ENCODE peak calls at places on chromosomes 12 and 14, in eight cellular contexts. One of them, this sample, is unnamed.

GRCh38 chr14:37598085-37598972 is 2.9 kb downstream of the TTC6 start:
- DNase-seq in fibroblast of mammary gland: no peak
- DNase-seq in lower lobe of right lung: peak; percentile 81
- DNase-seq in RWPE1: no peak
- DNase-seq in stimulated activated CD8-positive, alpha-beta memory T cell treated with anti-CD3 and anti-CD28 coated beads, Interleukin-7, amount 100 ng/mL, for 48 hours: no peak
- DNase-seq in nucleus accumbens: no peak
- DNase-seq in iris pigment epithelial cell: no peak
- DNase-seq in mucosa of gallbladder: no peak
- DNase-seq in this sample: no peak

GRCh38 chr14:64970776-64971451 is 1.2 kb downstream of the RAB15 start:
- DNase-seq in stimulated activated CD8-positive, alpha-beta memory T cell treated with anti-CD3 and anti-CD28 coated beads, Interleukin-7, amount 100 ng/mL, for 48 hours: no peak
- DNase-seq in RWPE1: no peak
- DNase-seq in lower lobe of right lung: no peak
- DNase-seq in nucleus accumbens: no peak
- DNase-seq in fibroblast of mammary gland: no peak
- DNase-seq in iris pigment epithelial cell: no peak
- DNase-seq in mucosa of gallbladder: no peak
- DNase-seq in this sample: no peak

GRCh38 chr12:26971963-26972362 is 33.7 kb downstream of the FGFR1OP2 start:
- DNase-seq in iris pigment epithelial cell: no peak
- DNase-seq in nucleus accumbens: no peak
- DNase-seq in mucosa of gallbladder: no peak
- DNase-seq in stimulated activated CD8-positive, alpha-beta memory T cell treated with anti-CD3 and anti-CD28 coated beads, Interleukin-7, amount 100 ng/mL, for 48 hours: peak; percentile 32
- DNase-seq in RWPE1: no peak
- DNase-seq in fibroblast of mammary gland: no peak
- DNase-seq in lower lobe of right lung: no peak
- DNase-seq in this sample: no peak

GRCh38 chr14:53536446-53536845 is 383.3 kb upstream of the DDHD1 start:
- DNase-seq in RWPE1: no peak
- DNase-seq in fibroblast of mammary gland: no peak
- DNase-seq in stimulated activated CD8-positive, alpha-beta memory T cell treated with anti-CD3 and anti-CD28 coated beads, Interleukin-7, amount 100 ng/mL, for 48 hours: no peak
- DNase-seq in nucleus accumbens: no peak
- DNase-seq in iris pigment epithelial cell: no peak
- DNase-seq in mucosa of gallbladder: no peak
- DNase-seq in lower lobe of right lung: no peak
- DNase-seq in this sample: no peak

GRCh38 chr14:79658224-79658623 is 553.1 kb downstream of the DIO2 start:
- DNase-seq in nucleus accumbens: no peak
- DNase-seq in iris pigment epithelial cell: no peak
- DNase-seq in fibroblast of mammary gland: no peak
- DNase-seq in lower lobe of right lung: no peak
- DNase-seq in RWPE1: no peak
- DNase-seq in stimulated activated CD8-positive, alpha-beta memory T cell treated with anti-CD3 and anti-CD28 coated beads, Interleukin-7, amount 100 ng/mL, for 48 hours: no peak
- DNase-seq in mucosa of gallbladder: no peak
- DNase-seq in this sample: no peak

GRCh38 chr14:80108430-80108829 is 102.9 kb downstream of the DIO2 start:
- DNase-seq in RWPE1: no peak
- DNase-seq in iris pigment epithelial cell: no peak
- DNase-seq in mucosa of gallbladder: no peak
- DNase-seq in fibroblast of mammary gland: no peak
- DNase-seq in nucleus accumbens: no peak
- DNase-seq in lower lobe of right lung: no peak
- DNase-seq in stimulated activated CD8-positive, alpha-beta memory T cell treated with anti-CD3 and anti-CD28 coated beads, Interleukin-7, amount 100 ng/mL, for 48 hours: no peak
- DNase-seq in this sample: no peak

GRCh38 chr12:116458492-116458891 is 100.7 kb upstream of the MAP1LC3B2 start:
- DNase-seq in stimulated activated CD8-positive, alpha-beta memory T cell treated with anti-CD3 and anti-CD28 coated beads, Interleukin-7, amount 100 ng/mL, for 48 hours: no peak
- DNase-seq in RWPE1: no peak
- DNase-seq in iris pigment epithelial cell: no peak
- DNase-seq in nucleus accumbens: no peak
- DNase-seq in fibroblast of mammary gland: no peak
- DNase-seq in mucosa of gallbladder: no peak
- DNase-seq in lower lobe of right lung: no peak
- DNase-seq in this sample: no peak

GRCh38 chr12:124045671-124046070 is 72.7 kb downstream of the ZNF664 start:
- DNase-seq in mucosa of gallbladder: no peak
- DNase-seq in lower lobe of right lung: no peak
- DNase-seq in stimulated activated CD8-positive, alpha-beta memory T cell treated with anti-CD3 and anti-CD28 coated beads, Interleukin-7, amount 100 ng/mL, for 48 hours: no peak
- DNase-seq in nucleus accumbens: peak; percentile 77
- DNase-seq in fibroblast of mammary gland: no peak
- DNase-seq in iris pigment epithelial cell: no peak
- DNase-seq in RWPE1: no peak
- DNase-seq in this sample: no peak

GRCh38 chr14:50363734-50364113 is 33.0 kb downstream of the CDKL1 start:
- DNase-seq in nucleus accumbens: no peak
- DNase-seq in lower lobe of right lung: no peak
- DNase-seq in stimulated activated CD8-positive, alpha-beta memory T cell treated with anti-CD3 and anti-CD28 coated beads, Interleukin-7, amount 100 ng/mL, for 48 hours: no peak
- DNase-seq in fibroblast of mammary gland: peak; percentile 28
- DNase-seq in RWPE1: no peak
- DNase-seq in iris pigment epithelial cell: no peak
- DNase-seq in mucosa of gallbladder: no peak
- DNase-seq in this sample: no peak

GRCh38 chr12:101238806-101239329 is 28.8 kb upstream of the SLC5A8 start:
- DNase-seq in fibroblast of mammary gland: no peak
- DNase-seq in lower lobe of right lung: no peak
- DNase-seq in nucleus accumbens: no peak
- DNase-seq in RWPE1: no peak
- DNase-seq in stimulated activated CD8-positive, alpha-beta memory T cell treated with anti-CD3 and anti-CD28 coated beads, Interleukin-7, amount 100 ng/mL, for 48 hours: no peak
- DNase-seq in mucosa of gallbladder: no peak
- DNase-seq in iris pigment epithelial cell: no peak
- DNase-seq in this sample: no peak

GRCh38 chr12:66603458-66603857 is 75.4 kb downstream of the GRIP1 start:
- DNase-seq in mucosa of gallbladder: no peak
- DNase-seq in iris pigment epithelial cell: no peak
- DNase-seq in nucleus accumbens: no peak
- DNase-seq in lower lobe of right lung: no peak
- DNase-seq in RWPE1: no peak
- DNase-seq in stimulated activated CD8-positive, alpha-beta memory T cell treated with anti-CD3 and anti-CD28 coated beads, Interleukin-7, amount 100 ng/mL, for 48 hours: no peak
- DNase-seq in fibroblast of mammary gland: no peak
- DNase-seq in this sample: no peak

GRCh38 chr12:54337280-54337842 is 12.4 kb downstream of the COPZ1 start:
- DNase-seq in iris pigment epithelial cell: no peak
- DNase-seq in lower lobe of right lung: no peak
- DNase-seq in RWPE1: no peak
- DNase-seq in fibroblast of mammary gland: no peak
- DNase-seq in stimulated activated CD8-positive, alpha-beta memory T cell treated with anti-CD3 and anti-CD28 coated beads, Interleukin-7, amount 100 ng/mL, for 48 hours: no peak
- DNase-seq in mucosa of gallbladder: no peak
- DNase-seq in nucleus accumbens: peak; percentile 6
- DNase-seq in this sample: no peak

GRCh38 chr12:96354326-96354725 is 45.9 kb downstream of the CDK17 start:
- DNase-seq in fibroblast of mammary gland: peak; percentile 39
- DNase-seq in lower lobe of right lung: no peak
- DNase-seq in nucleus accumbens: no peak
- DNase-seq in stimulated activated CD8-positive, alpha-beta memory T cell treated with anti-CD3 and anti-CD28 coated beads, Interleukin-7, amount 100 ng/mL, for 48 hours: no peak
- DNase-seq in RWPE1: no peak
- DNase-seq in iris pigment epithelial cell: peak; percentile 48
- DNase-seq in mucosa of gallbladder: no peak
- DNase-seq in this sample: no peak

GRCh38 chr12:6614513-6615177 is 7.5 kb upstream of the CHD4 start:
- DNase-seq in stimulated activated CD8-positive, alpha-beta memory T cell treated with anti-CD3 and anti-CD28 coated beads, Interleukin-7, amount 100 ng/mL, for 48 hours: no peak
- DNase-seq in iris pigment epithelial cell: no peak
- DNase-seq in nucleus accumbens: no peak
- DNase-seq in lower lobe of right lung: no peak
- DNase-seq in mucosa of gallbladder: no peak
- DNase-seq in RWPE1: no peak
- DNase-seq in fibroblast of mammary gland: no peak
- DNase-seq in this sample: no peak

GRCh38 chr12:27333311-27334009 is 824 bp downstream of the BMAL2 start:
- DNase-seq in stimulated activated CD8-positive, alpha-beta memory T cell treated with anti-CD3 and anti-CD28 coated beads, Interleukin-7, amount 100 ng/mL, for 48 hours: no peak
- DNase-seq in mucosa of gallbladder: no peak
- DNase-seq in nucleus accumbens: no peak
- DNase-seq in lower lobe of right lung: peak; percentile 72
- DNase-seq in iris pigment epithelial cell: no peak
- DNase-seq in RWPE1: peak; percentile 26
- DNase-seq in fibroblast of mammary gland: no peak
- DNase-seq in this sample: peak; percentile 86

GRCh38 chr12:110279976-110280783 is 867 bp upstream of the ATP2A2 start:
- DNase-seq in RWPE1: peak; percentile 71
- DNase-seq in stimulated activated CD8-positive, alpha-beta memory T cell treated with anti-CD3 and anti-CD28 coated beads, Interleukin-7, amount 100 ng/mL, for 48 hours: peak; percentile 15
- DNase-seq in mucosa of gallbladder: peak; percentile 49
- DNase-seq in lower lobe of right lung: peak; percentile 65
- DNase-seq in fibroblast of mammary gland: peak; percentile 42
- DNase-seq in iris pigment epithelial cell: peak; percentile 47
- DNase-seq in nucleus accumbens: peak; percentile 87
- DNase-seq in this sample: peak; percentile 86

GRCh38 chr14:55813635-55814034 is 233.6 kb downstream of the KTN1 start:
- DNase-seq in stimulated activated CD8-positive, alpha-beta memory T cell treated with anti-CD3 and anti-CD28 coated beads, Interleukin-7, amount 100 ng/mL, for 48 hours: no peak
- DNase-seq in lower lobe of right lung: no peak
- DNase-seq in fibroblast of mammary gland: no peak
- DNase-seq in RWPE1: no peak
- DNase-seq in nucleus accumbens: no peak
- DNase-seq in mucosa of gallbladder: no peak
- DNase-seq in iris pigment epithelial cell: no peak
- DNase-seq in this sample: no peak

GRCh38 chr14:92549853-92550244 is 36.3 kb downstream of the RIN3 start:
- DNase-seq in RWPE1: no peak
- DNase-seq in lower lobe of right lung: no peak
- DNase-seq in stimulated activated CD8-positive, alpha-beta memory T cell treated with anti-CD3 and anti-CD28 coated beads, Interleukin-7, amount 100 ng/mL, for 48 hours: no peak
- DNase-seq in mucosa of gallbladder: no peak
- DNase-seq in nucleus accumbens: no peak
- DNase-seq in fibroblast of mammary gland: peak; percentile 45
- DNase-seq in iris pigment epithelial cell: no peak
- DNase-seq in this sample: peak; percentile 92

GRCh38 chr14:104320611-104321086 is 182.3 kb downstream of the KIF26A start:
- DNase-seq in fibroblast of mammary gland: no peak
- DNase-seq in nucleus accumbens: no peak
- DNase-seq in iris pigment epithelial cell: no peak
- DNase-seq in mucosa of gallbladder: no peak
- DNase-seq in lower lobe of right lung: peak; percentile 29
- DNase-seq in stimulated activated CD8-positive, alpha-beta memory T cell treated with anti-CD3 and anti-CD28 coated beads, Interleukin-7, amount 100 ng/mL, for 48 hours: no peak
- DNase-seq in RWPE1: no peak
- DNase-seq in this sample: peak; percentile 58

GRCh38 chr14:90830931-90831701 is 14.9 kb upstream of the TTC7B start:
- DNase-seq in mucosa of gallbladder: no peak
- DNase-seq in stimulated activated CD8-positive, alpha-beta memory T cell treated with anti-CD3 and anti-CD28 coated beads, Interleukin-7, amount 100 ng/mL, for 48 hours: no peak
- DNase-seq in iris pigment epithelial cell: no peak
- DNase-seq in RWPE1: no peak
- DNase-seq in lower lobe of right lung: no peak
- DNase-seq in fibroblast of mammary gland: no peak
- DNase-seq in nucleus accumbens: no peak
- DNase-seq in this sample: peak; percentile 73

GRCh38 chr12:46368684-46369083 is 3.9 kb downstream of the SLC38A2 start:
- DNase-seq in lower lobe of right lung: no peak
- DNase-seq in nucleus accumbens: no peak
- DNase-seq in stimulated activated CD8-positive, alpha-beta memory T cell treated with anti-CD3 and anti-CD28 coated beads, Interleukin-7, amount 100 ng/mL, for 48 hours: no peak
- DNase-seq in RWPE1: no peak
- DNase-seq in fibroblast of mammary gland: no peak
- DNase-seq in iris pigment epithelial cell: no peak
- DNase-seq in mucosa of gallbladder: no peak
- DNase-seq in this sample: no peak

GRCh38 chr12:11877869-11878780 is 192.6 kb upstream of the BCL2L14 start:
- DNase-seq in fibroblast of mammary gland: peak; percentile 73
- DNase-seq in mucosa of gallbladder: no peak
- DNase-seq in lower lobe of right lung: no peak
- DNase-seq in RWPE1: peak; percentile 77
- DNase-seq in nucleus accumbens: peak; percentile 74
- DNase-seq in iris pigment epithelial cell: peak; percentile 71
- DNase-seq in stimulated activated CD8-positive, alpha-beta memory T cell treated with anti-CD3 and anti-CD28 coated beads, Interleukin-7, amount 100 ng/mL, for 48 hours: no peak
- DNase-seq in this sample: no peak

This sample was measured in posterior vena cava.